ENCODE peak calls at places on chromosomes 16 and 17, in five cellular contexts. K, Y, U, F and G are unnamed samples.

GRCh38 chr16:1183235-1183907 is 30.5 kb downstream of the CACNA1H start:
- DNase-seq in K (peak; percentile 35), Y (no peak), U (no peak), F (no peak), G (peak; percentile 22)

GRCh38 chr17:47948706-47949196 is 7.4 kb downstream of the PNPO start:
- DNase-seq in K (no peak), Y (no peak), U (no peak), F (peak; percentile 91), G (no peak)

GRCh38 chr16:14057878-14058382 is 13.2 kb upstream of the MRTFB start:
- DNase-seq in K (no peak), Y (no peak), U (no peak), F (no peak), G (no peak)

GRCh38 chr17:79258042-79258441 is 183.4 kb downstream of the ENGASE start:
- DNase-seq in K (no peak), Y (no peak), U (no peak), F (no peak), G (no peak)

GRCh38 chr17:9959377-9959981 is 54.4 kb upstream of the RCVRN start:
- DNase-seq in K (peak; percentile 65), Y (peak; percentile 89), U (no peak), F (peak; percentile 15), G (peak; percentile 46)

GRCh38 chr17:3888343-3889171 is 4.3 kb downstream of the CAMKK1 start:
- DNase-seq in K (peak; percentile 77), Y (peak; percentile 70), U (no peak), F (no peak), G (no peak)

GRCh38 chr16:72637306-72637705 is 410.6 kb downstream of the ZFHX3 start:
- DNase-seq in K (no peak), Y (no peak), U (no peak), F (no peak), G (no peak)

GRCh38 chr17:77483128-77483598 is 342.4 kb downstream of the SEC14L1 start:
- DNase-seq in K (no peak), Y (no peak), U (no peak), F (no peak), G (no peak)

GRCh38 chr16:89396156-89396555 is 94.2 kb downstream of the ANKRD11 start:
- DNase-seq in K (no peak), Y (no peak), U (no peak), F (no peak), G (no peak)

GRCh38 chr16:1871974-1872635 is at the start of gene MEIOB:
- DNase-seq in K (no peak), Y (peak; percentile 96), U (no peak), F (no peak), G (peak; percentile 61)

GRCh38 chr17:50055055-50055425 is 870 bp upstream of the ITGA3 start:
- DNase-seq in K (no peak), Y (peak; percentile 79), U (no peak), F (no peak), G (no peak)

GRCh38 chr17:46212634-46213435 is 19.6 kb upstream of the KANSL1 start:
- DNase-seq in K (peak; percentile 76), Y (no peak), U (no peak), F (peak; percentile 76), G (no peak)

GRCh38 chr17:31546650-31547049 is 155.2 kb downstream of the RAB11FIP4 start:
- DNase-seq in K (no peak), Y (no peak), U (no peak), F (no peak), G (no peak)

GRCh38 chr16:24999088-24999670 is 16.0 kb downstream of the ARHGAP17 start:
- DNase-seq in K (no peak), Y (no peak), U (no peak), F (no peak), G (no peak)

GRCh38 chr17:56309897-56310296 is 156.6 kb downstream of the ANKFN1 start:
- DNase-seq in K (no peak), Y (no peak), U (no peak), F (no peak), G (no peak)

GRCh38 chr16:1746693-1747195 is 24.6 kb downstream of the NME3 start:
- DNase-seq in K (no peak), Y (no peak), U (no peak), F (no peak), G (no peak)

GRCh38 chr16:180101-180920 is at the start of gene HBQ1:
- DNase-seq in K (peak; percentile 52), Y (peak; percentile 84), U (no peak), F (peak; percentile 21), G (no peak)

GRCh38 chr16:84868829-84869457 is 49.2 kb downstream of the CRISPLD2 start:
- DNase-seq in K (no peak), Y (no peak), U (no peak), F (no peak), G (no peak)

GRCh38 chr16:29743827-29744531 is 1.8 kb downstream of the C16orf54 start:
- DNase-seq in K (no peak), Y (peak; percentile 66), U (no peak), F (no peak), G (no peak)

GRCh38 chr17:17035920-17036319 is 6.3 kb upstream of the MPRIP start:
- DNase-seq in K (no peak), Y (no peak), U (no peak), F (no peak), G (no peak)

GRCh38 chr17:17034028-17034427 is 8.2 kb upstream of the MPRIP start:
- DNase-seq in K (no peak), Y (no peak), U (no peak), F (no peak), G (no peak)

GRCh38 chr17:17035490-17035889 is 6.8 kb upstream of the MPRIP start:
- DNase-seq in K (no peak), Y (no peak), U (no peak), F (no peak), G (no peak)

GRCh38 chr17:17034496-17035066 is 7.7 kb upstream of the MPRIP start:
- DNase-seq in K (no peak), Y (no peak), U (no peak), F (no peak), G (no peak)

GRCh38 chr17:17036520-17036998 is 5.7 kb upstream of the MPRIP start:
- DNase-seq in K (no peak), Y (no peak), U (no peak), F (no peak), G (no peak)
- TF ChIP-seq SUZ12 in K (no peak), Y (no peak), U (no peak), F (no peak), G (no peak)

GRCh38 chr17:32746280-32746679 is 130.6 kb downstream of the MYO1D start:
- DNase-seq in K (no peak), Y (no peak), U (no peak), F (no peak), G (no peak)
- TF ChIP-seq SUZ12 in K (no peak), Y (no peak), U (no peak), F (no peak), G (no peak)

GRCh38 chr16:58249388-58249779 is 45.4 kb downstream of the PRSS54 start:
- DNase-seq in K (no peak), Y (no peak), U (no peak), F (no peak), G (no peak)

DNA sequence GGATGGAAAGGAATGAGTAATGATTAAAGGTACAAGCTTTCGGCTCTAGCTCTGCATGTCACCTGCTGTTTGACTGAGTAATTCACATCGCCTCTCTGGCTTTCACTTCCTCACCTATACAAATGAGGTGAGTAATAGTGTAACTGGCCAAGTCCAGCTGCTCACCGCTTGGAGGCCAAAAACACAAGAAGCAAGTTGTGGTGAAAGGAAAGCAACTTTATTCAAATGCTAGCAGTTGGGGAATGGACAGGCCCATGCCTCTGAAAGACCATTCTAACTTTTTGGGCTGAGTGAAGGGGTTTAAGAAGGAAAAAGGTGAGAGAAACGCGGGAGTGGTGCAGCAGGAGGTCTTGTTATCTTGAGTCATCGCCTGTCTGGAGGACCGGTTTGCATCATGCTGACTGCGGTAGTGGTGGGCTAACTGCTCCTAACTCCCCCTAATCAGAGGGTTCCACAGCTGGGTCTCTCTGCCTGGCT is 45.7 kb upstream of the CSNK2A2 start:
- DNase-seq in K (no peak), Y (no peak), U (peak; percentile 91), F (no peak), G (no peak)
- TF ChIP-seq SUZ12 in K (no peak), Y (no peak), U (no peak), F (no peak), G (no peak)

GRCh38 chr17:73255671-73256181 is 6.0 kb downstream of the CPSF4L start:
- DNase-seq in K (peak; percentile 78), Y (peak; percentile 93), U (no peak), F (no peak), G (no peak)
- TF ChIP-seq SUZ12 in K (no peak), Y (no peak), U (no peak), F (no peak), G (no peak)